ENCODE peak calls at places on chromosomes 3 and 15, in five cellular contexts. W is activated CD8-positive, alpha-beta memory T cell treated with anti-CD3 and anti-CD28 coated beads, Interleukin-2, amount 10 ng/mL, durations not matched to agents 7 days and 5 days; D is neural progenitor cell; S is GM12891; K is iris pigment epithelial cell. T is an unnamed sample.
A peak's percentile ranks its signal among the peaks of the same experiment; 100 is the strongest.

GRCh38 chr3:177744873-177745646 is 547.8 kb upstream of the TBL1XR1 start:
- DNase-seq in W (no peak), D (no peak), S (no peak), K (peak; percentile 91), T (no peak)

GRCh38 chr3:119809249-119810017 is 27.5 kb downstream of the NR1I2 start:
- DNase-seq in W (no peak), D (no peak), S (peak; percentile 52), K (no peak), T (no peak)

GRCh38 chr3:100089802-100090668 is 24.3 kb downstream of the FILIP1L start:
- DNase-seq in W (peak; percentile 65), D (peak; percentile 23), S (no peak), K (peak; percentile 83), T (peak; percentile 57)

GRCh38 chr15:101481381-101481705 is 8.2 kb downstream of the PCSK6 start:
- DNase-seq in W (no peak), D (no peak), S (no peak), K (no peak), T (no peak)

GRCh38 chr15:25905140-25905539 is 42.0 kb upstream of the ATP10A start:
- DNase-seq in W (no peak), D (no peak), S (no peak), K (peak; percentile 54), T (no peak)

GRCh38 chr3:161247049-161247448 is 25.9 kb downstream of the NMD3 start:
- DNase-seq in W (no peak), D (no peak), S (no peak), K (no peak), T (no peak)

GRCh38 chr3:159941043-159941994 is 47.3 kb upstream of the IL12A start:
- DNase-seq in W (peak; percentile 46), D (no peak), S (no peak), K (peak; percentile 20), T (no peak)

GRCh38 chr3:55750525-55750924 is 263.4 kb upstream of the WNT5A start:
- DNase-seq in W (no peak), D (no peak), S (no peak), K (peak; percentile 94), T (no peak)

GRCh38 chr15:39976291-39977274 is 42.7 kb downstream of the EIF2AK4 start:
- DNase-seq in W (no peak), D (peak; percentile 61), S (peak; percentile 31), K (peak; percentile 56), T (no peak)

GRCh38 chr3:193870376-193871092 is 265.4 kb upstream of the HES1 start:
- DNase-seq in W (no peak), D (no peak), S (no peak), K (peak; percentile 40), T (no peak)

GRCh38 chr15:98146031-98146430 is 185.5 kb downstream of the ARRDC4 start:
- DNase-seq in W (no peak), D (no peak), S (no peak), K (no peak), T (no peak)

GRCh38 chr3:176579741-176580185 is 617.5 kb downstream of the TBL1XR1 start:
- DNase-seq in W (no peak), D (no peak), S (no peak), K (peak; percentile 64), T (no peak)

GRCh38 chr3:173688216-173688842 is 290.8 kb downstream of the NLGN1 start:
- DNase-seq in W (no peak), D (no peak), S (no peak), K (peak; percentile 3), T (no peak)

GRCh38 chr3:159761377-159761776 is 227.3 kb upstream of the IL12A start:
- DNase-seq in W (no peak), D (no peak), S (no peak), K (peak; percentile 25), T (no peak)

GRCh38 chr3:120425877-120426276 is 24.9 kb downstream of the FSTL1 start:
- DNase-seq in W (no peak), D (no peak), S (no peak), K (peak; percentile 95), T (no peak)

GRCh38 chr15:64224508-64224907 is 61.7 kb upstream of the PPIB start:
- DNase-seq in W (no peak), D (no peak), S (no peak), K (peak; percentile 83), T (no peak)

GRCh38 chr3:47073685-47074084 is 90.2 kb downstream of the SETD2 start:
- DNase-seq in W (no peak), D (no peak), S (no peak), K (no peak), T (no peak)

GRCh38 chr3:188061133-188061532 is 92.8 kb upstream of the LPP start:
- DNase-seq in W (peak; percentile 79), D (no peak), S (no peak), K (peak; percentile 85), T (no peak)

GRCh38 chr3:58998476-58999117 is 51.2 kb downstream of the CFAP20DC start:
- DNase-seq in W (peak; percentile 48), D (no peak), S (no peak), K (peak; percentile 97), T (no peak)

GRCh38 chr15:50148362-50148963 is 29.4 kb upstream of the ATP8B4 start:
- DNase-seq in W (no peak), D (peak; percentile 88), S (no peak), K (peak; percentile 85), T (no peak)

GRCh38 chr3:52238761-52239701 is at the start of gene TWF2:
- DNase-seq in W (peak; percentile 87), D (peak; percentile 93), S (peak; percentile 98), K (peak; percentile 76), T (peak; percentile 93)

GRCh38 chr3:70857926-70858325 is 545.5 kb upstream of the MDFIC2 start:
- DNase-seq in W (no peak), D (no peak), S (no peak), K (no peak), T (no peak)

GRCh38 chr15:70669966-70670658 is 93.2 kb downstream of the UACA start:
- DNase-seq in W (no peak), D (no peak), S (no peak), K (no peak), T (no peak)

GRCh38 chr3:140053794-140054193 is 118.8 kb downstream of the CLSTN2 start:
- DNase-seq in W (no peak), D (no peak), S (no peak), K (no peak), T (no peak)

GRCh38 chr3:152835311-152836102 is 576 bp downstream of the P2RY1 start:
- DNase-seq in W (no peak), D (peak; percentile 84), S (peak; percentile 38), K (peak; percentile 70), T (no peak)

GRCh38 chr3:174318146-174318545 is 541.0 kb upstream of the NAALADL2 start:
- DNase-seq in W (no peak), D (peak; percentile 3), S (no peak), K (no peak), T (no peak)

GRCh38 chr3:71064976-71065763 is 518.4 kb downstream of the FOXP1 start:
- DNase-seq in W (peak; percentile 65), D (peak; percentile 86), S (no peak), K (peak; percentile 61), T (no peak)